ENCODE peak calls at places on chromosomes 5 and 9, in nine cellular contexts. B is CD8-positive, alpha-beta T cell; Y is pancreas; O is CD8-positive, alpha-beta memory T cell; H is Panc1; W is adrenal gland; L is H7; V is A673; N is lung. D is an unnamed sample. For H3K27me3, the result is how much of the 10 kb centered on the place peaks cover.

GRCh38 chr9:5834214-5834613 is 1.3 kb upstream of the ERMP1 start:
- DNase-seq in V (no peak), O (no peak), N (no peak), W (no peak), Y (no peak), B (no peak), H (no peak), L (no peak), D (no peak)

GRCh38 chr5:125410501-125411162 is 664.2 kb upstream of the ZNF608 start:
- DNase-seq in B (no peak), Y (no peak), O (no peak), H (no peak), V (peak), W (no peak), L (no peak), N (no peak), D (no peak)

GRCh38 chr5:148523139-148523538 is 131.2 kb downstream of the HTR4 start:
- DNase-seq in O (no peak), N (no peak), W (no peak), H (no peak), B (no peak), L (peak), Y (no peak), V (peak), D (no peak)

GRCh38 chr5:165497707-165498106 is 1992.3 kb downstream of the MAT2B start:
- DNase-seq in Y (no peak), N (no peak), H (peak), V (peak), O (no peak), L (peak), W (no peak), B (no peak), D (peak)

GRCh38 chr5:91291628-91292569 is 91.2 kb downstream of the ARRDC3 start:
- DNase-seq in B (no peak), Y (no peak), H (no peak), V (no peak), W (no peak), N (no peak), O (no peak), L (no peak), D (no peak)

GRCh38 chr9:127053908-127054307 is 68.5 kb downstream of the ANGPTL2 start:
- DNase-seq in B (no peak), V (no peak), O (no peak), N (no peak), H (no peak), W (no peak), L (no peak), Y (no peak), D (no peak)

GRCh38 chr5:96880402-96881164 is 4.3 kb downstream of the ERAP2 start:
- DNase-seq in H (no peak), L (no peak), Y (no peak), N (no peak), W (no peak), B (no peak), O (no peak), V (no peak), D (no peak)

GRCh38 chr5:50595199-50595598 is 71.2 kb upstream of the PARP8 start:
- DNase-seq in V (no peak), W (no peak), O (no peak), H (peak), B (no peak), Y (no peak), N (no peak), L (no peak), D (no peak)

GRCh38 chr5:81819556-81820314 is 68.8 kb upstream of the SSBP2 start:
- DNase-seq in L (no peak), H (no peak), N (no peak), B (no peak), V (no peak), W (no peak), Y (no peak), O (no peak), D (no peak)

GRCh38 chr9:88234114-88234513 is 95.8 kb upstream of the SPATA31C2 start:
- DNase-seq in B (no peak), H (no peak), W (no peak), O (no peak), L (no peak), Y (no peak), V (no peak), N (no peak), D (no peak)

DNA sequence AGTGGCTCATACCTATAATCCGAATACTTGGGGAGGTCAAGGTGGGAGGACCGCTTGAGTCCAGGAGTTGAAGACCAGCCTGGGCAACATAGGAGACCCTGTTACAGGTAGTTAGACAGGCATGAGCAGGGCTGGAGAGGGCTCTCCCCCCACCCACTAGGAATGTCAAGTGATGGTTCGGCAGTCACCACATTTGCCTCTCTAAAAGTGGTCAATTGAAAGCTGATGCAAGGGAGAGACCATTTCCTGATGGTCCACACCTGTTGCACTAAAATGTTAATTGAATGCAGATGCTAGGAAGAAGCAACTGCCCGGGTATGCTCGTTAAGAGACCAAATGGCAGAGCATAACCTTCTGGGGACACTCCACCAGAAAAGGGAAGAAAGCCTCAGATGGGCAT is 82.7 kb downstream of the SFXN1 start:
- DNase-seq in B (no peak), N (no peak), Y (no peak), V (no peak), L (no peak), O (no peak), W (no peak), H (no peak), D (no peak)
- H3K27me3 ChIP-seq in B (under half), N (under half), Y (under half), V (under half), L (under half), O (under half), W (under half), H (under half), D (under half)

DNA sequence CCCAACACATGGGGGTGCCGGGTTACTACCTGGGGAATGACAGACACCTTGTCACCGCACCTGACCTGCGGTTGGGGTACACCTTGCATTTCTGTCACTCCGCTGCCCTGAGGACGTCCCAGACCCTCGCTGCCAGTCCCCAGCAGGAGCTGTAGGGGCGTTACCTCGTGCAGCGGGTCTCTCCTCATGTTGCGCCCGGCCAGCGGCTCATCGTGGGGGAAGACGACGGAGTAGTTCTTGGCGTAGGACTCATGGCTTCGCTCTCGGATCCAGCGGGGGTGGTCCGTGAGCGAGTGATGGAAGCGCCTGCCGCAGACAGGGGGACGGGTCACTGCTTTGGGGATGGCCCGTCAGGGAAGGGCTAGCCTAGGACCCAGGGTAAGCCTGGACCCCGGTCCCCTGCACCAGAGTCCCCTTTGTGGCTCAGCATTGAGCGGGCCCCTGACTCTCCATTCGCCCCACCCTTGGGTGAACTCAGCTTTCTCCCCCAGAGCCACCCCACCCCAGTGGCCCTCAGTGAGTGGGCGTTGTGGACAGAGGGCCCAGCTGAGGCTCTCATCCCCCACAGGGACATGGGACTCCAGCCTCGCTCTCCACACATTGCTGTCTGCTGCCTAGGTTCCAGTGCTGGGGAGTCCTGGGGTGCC is 29.9 kb downstream of the SARDH start:
- DNase-seq in N (no peak), B (no peak), H (no peak), W (no peak), L (no peak), Y (peak), V (no peak), O (no peak), D (no peak)
- H3K27me3 ChIP-seq in N (under half), B (under half), H (under half), W (under half), L (under half), Y (under half), V (under half), O (under half), D (under half)

DNA sequence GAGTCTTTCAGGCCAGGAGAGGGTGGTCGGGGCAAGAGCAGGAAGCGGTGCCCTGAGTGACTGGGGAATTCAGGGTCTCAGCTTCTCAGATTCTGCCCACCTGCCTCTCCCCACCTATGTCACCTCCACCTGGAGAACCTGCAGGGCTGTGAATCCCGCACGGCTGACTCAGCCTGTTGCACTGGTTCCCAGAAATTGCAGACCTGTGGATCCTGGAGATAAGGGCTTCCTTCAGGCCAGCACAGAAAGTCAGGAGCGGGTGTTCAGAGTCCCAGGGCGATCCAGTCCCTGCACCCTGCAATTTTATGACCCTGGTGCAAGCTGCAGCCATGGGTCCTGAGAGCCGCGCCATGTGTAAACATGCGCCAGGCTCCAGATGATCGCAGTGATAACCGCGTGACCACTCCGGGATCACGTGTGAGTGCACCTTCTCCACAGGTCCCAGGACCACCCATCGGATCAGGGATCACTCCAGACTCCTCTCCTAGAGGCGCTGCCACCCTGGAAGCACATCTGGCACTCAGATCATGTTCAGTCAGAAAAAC is 17.8 kb downstream of the IRX4 start:
- DNase-seq in N (no peak), W (no peak), O (no peak), L (no peak), H (no peak), Y (no peak), V (no peak), B (no peak), D (no peak)
- H3K27me3 ChIP-seq in N (under half), W (under half), O (under half), L (under half), H (under half), Y (under half), V (half or more), B (under half), D (under half)

GRCh38 chr5:3593771-3594513 is 1.7 kb upstream of the IRX1 start:
- DNase-seq in H (no peak), V (no peak), N (no peak), L (peak), W (no peak), O (no peak), B (no peak), Y (no peak), D (no peak)

GRCh38 chr5:3594514-3595101 is 1.0 kb upstream of the IRX1 start:
- DNase-seq in B (no peak), L (peak), O (no peak), W (no peak), Y (peak), V (no peak), H (no peak), N (peak), D (no peak)

GRCh38 chr5:3592298-3592697 is 3.3 kb upstream of the IRX1 start:
- DNase-seq in Y (peak), V (no peak), O (no peak), N (no peak), H (no peak), L (peak), B (no peak), W (no peak), D (no peak)

GRCh38 chr5:3590967-3591900 is 4.4 kb upstream of the IRX1 start:
- DNase-seq in N (no peak), H (no peak), L (peak), Y (peak), O (no peak), W (no peak), B (no peak), V (no peak), D (no peak)

DNA sequence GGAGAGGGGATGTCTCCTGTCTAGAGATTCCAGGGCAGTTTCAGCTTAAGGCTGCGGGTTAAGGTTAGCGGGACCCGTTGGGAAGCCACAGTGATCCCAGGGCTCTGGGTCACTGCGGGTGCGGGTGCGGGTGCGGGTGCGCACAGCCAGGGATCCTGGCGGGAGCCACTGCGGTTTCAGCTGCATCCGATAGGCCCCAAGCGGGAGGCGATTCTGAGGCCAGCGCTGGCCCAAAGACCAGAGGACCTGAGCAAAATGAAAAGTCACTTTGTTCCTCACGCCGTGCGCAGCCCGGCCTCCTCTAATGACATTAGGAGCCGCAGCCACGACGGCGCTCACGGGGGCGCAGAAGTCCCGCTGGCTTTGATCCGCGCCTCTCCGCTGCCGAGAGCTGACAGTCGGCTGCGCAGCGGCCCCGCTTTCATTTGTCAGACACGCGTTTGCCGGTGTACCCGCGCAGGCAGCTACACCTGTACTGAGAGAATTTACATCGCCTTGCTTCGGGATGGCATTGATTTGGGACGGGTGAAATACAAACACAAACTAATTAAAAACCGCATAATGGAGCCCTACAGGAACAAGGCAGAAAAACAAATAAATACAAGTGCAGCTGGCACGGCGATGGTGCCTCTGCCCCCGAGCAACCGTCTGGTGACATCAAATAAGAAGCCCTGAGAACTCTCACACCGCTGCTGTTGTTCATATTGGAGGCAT is 5.2 kb upstream of the IRX1 start:
- DNase-seq in B (no peak), H (no peak), Y (no peak), V (no peak), L (peak), W (no peak), N (no peak), O (no peak), D (no peak)
- H3K27me3 ChIP-seq in B (under half), H (under half), Y (under half), V (under half), L (half or more), W (under half), N (under half), O (under half), D (half or more)

GRCh38 chr9:69317081-69317480 is 7.9 kb upstream of the ENTREP1 start:
- DNase-seq in V (no peak), H (no peak), N (no peak), O (no peak), W (no peak), B (no peak), L (no peak), Y (no peak), D (no peak)

GRCh38 chr9:69314547-69314946 is 10.5 kb upstream of the ENTREP1 start:
- DNase-seq in W (no peak), B (no peak), L (no peak), V (no peak), H (no peak), N (no peak), O (no peak), Y (no peak), D (no peak)

GRCh38 chr9:69322256-69322655 is 2.8 kb upstream of the ENTREP1 start:
- DNase-seq in W (no peak), N (no peak), H (no peak), B (no peak), L (no peak), V (no peak), Y (no peak), O (no peak), D (no peak)

GRCh38 chr9:69319324-69320040 is 5.5 kb upstream of the ENTREP1 start:
- DNase-seq in L (no peak), V (no peak), N (no peak), W (no peak), Y (no peak), O (no peak), H (no peak), B (no peak), D (no peak)

GRCh38 chr9:69317894-69318293 is 7.1 kb upstream of the ENTREP1 start:
- DNase-seq in W (no peak), O (no peak), B (no peak), L (no peak), Y (no peak), N (no peak), H (no peak), V (no peak), D (no peak)
- H3K27me3 ChIP-seq in W (under half), O (under half), B (under half), L (under half), Y (under half), N (under half), H (under half), V (under half), D (under half)

GRCh38 chr9:96020822-96021615 is 145.5 kb downstream of the ERCC6L2 start:
- DNase-seq in H (no peak), Y (no peak), L (peak), W (no peak), B (peak), O (peak), V (peak), N (peak), D (no peak)

GRCh38 chr9:96025995-96026572 is 150.6 kb downstream of the ERCC6L2 start:
- DNase-seq in L (peak), H (no peak), N (no peak), V (no peak), B (no peak), W (no peak), O (no peak), Y (peak), D (peak)

GRCh38 chr9:96020300-96020821 is 144.9 kb downstream of the ERCC6L2 start:
- DNase-seq in H (no peak), Y (no peak), N (no peak), B (no peak), L (peak), W (no peak), V (no peak), O (no peak), D (no peak)

GRCh38 chr9:96022445-96023031 is 147.0 kb downstream of the ERCC6L2 start:
- DNase-seq in N (peak), O (no peak), H (no peak), W (no peak), Y (no peak), B (peak), V (no peak), L (peak), D (no peak)

GRCh38 chr9:96021616-96022444 is 146.3 kb downstream of the ERCC6L2 start:
- DNase-seq in O (no peak), W (no peak), Y (no peak), H (no peak), N (no peak), L (peak), V (no peak), B (peak), D (no peak)
- H3K27me3 ChIP-seq in O (under half), W (under half), Y (under half), H (under half), N (under half), L (half or more), V (under half), B (under half), D (under half)